ENCODE peak calls at places on chromosome 16, in six cellular contexts. L is heart right ventricle, W is epithelial cell of proximal tubule, M is GM20000, U is colonic mucosa, I is IMR-90. Z is an unnamed sample.

GRCh38 chr16:77431131-77431670 is 3.6 kb downstream of the ADAMTS18 start:
- DNase-seq in L (no peak), W (no peak), M (no peak), U (no peak), I (no peak), Z (no peak)

GRCh38 chr16:17375388-17376304 is 95.1 kb downstream of the XYLT1 start:
- DNase-seq in L (no peak), W (no peak), M (no peak), U (no peak), I (no peak), Z (no peak)

GRCh38 chr16:19524866-19525723 is 1.4 kb downstream of the CCP110 start:
- DNase-seq in L (no peak), W (no peak), M (peak; percentile 13), U (no peak), I (peak; percentile 2), Z (no peak)

GRCh38 chr16:70589998-70590471 is 56.3 kb upstream of the IL34 start:
- DNase-seq in L (peak; percentile 39), W (peak; percentile 15), M (no peak), U (no peak), I (peak; percentile 85), Z (no peak)

GRCh38 chr16:78789556-78789955 is 690.1 kb downstream of the WWOX start:
- DNase-seq in L (no peak), W (no peak), M (no peak), U (no peak), I (no peak), Z (no peak)

GRCh38 chr16:66228791-66229190 is 137.7 kb upstream of the CDH5 start:
- DNase-seq in L (no peak), W (no peak), M (no peak), U (no peak), I (peak; percentile 38), Z (no peak)

GRCh38 chr16:66932076-66932475 is 2.1 kb downstream of the CIAO2B start:
- DNase-seq in L (no peak), W (no peak), M (no peak), U (no peak), I (no peak), Z (no peak)

GRCh38 chr16:2473999-2474876 is 689 bp upstream of the TBC1D24 start:
- DNase-seq in L (no peak), W (no peak), M (peak; percentile 90), U (peak; percentile 58), I (peak; percentile 27), Z (peak; percentile 62)

GRCh38 chr16:67000384-67001158 is 12.2 kb downstream of the CES4A start:
- DNase-seq in L (peak; percentile 22), W (no peak), M (peak; percentile 86), U (peak; percentile 52), I (no peak), Z (peak; percentile 77)

GRCh38 chr16:2835638-2836493 is 5.8 kb downstream of the ZG16B start:
- DNase-seq in L (peak; percentile 19), W (peak; percentile 93), M (no peak), U (peak; percentile 70), I (peak; percentile 98), Z (peak; percentile 63)

GRCh38 chr16:129075-129474 is 9.4 kb downstream of the NPRL3 start:
- DNase-seq in L (no peak), W (no peak), M (no peak), U (no peak), I (no peak), Z (no peak)

GRCh38 chr16:61871837-61872777 is 164.1 kb downstream of the CDH8 start:
- DNase-seq in L (no peak), W (no peak), M (no peak), U (no peak), I (no peak), Z (no peak)

GRCh38 chr16:68936729-68937631 is 93.6 kb downstream of the TANGO6 start:
- DNase-seq in L (no peak), W (no peak), M (no peak), U (no peak), I (peak; percentile 19), Z (no peak)

GRCh38 chr16:27426423-27427408 is 24.7 kb downstream of the IL21R start:
- DNase-seq in L (peak; percentile 8), W (peak; percentile 83), M (peak; percentile 76), U (peak; percentile 18), I (peak; percentile 96), Z (peak; percentile 38)
- TF ChIP-seq CTCF in L (no peak), W (no peak), M (no peak), U (no peak), I (peak; percentile 2), Z (no peak)

DNA sequence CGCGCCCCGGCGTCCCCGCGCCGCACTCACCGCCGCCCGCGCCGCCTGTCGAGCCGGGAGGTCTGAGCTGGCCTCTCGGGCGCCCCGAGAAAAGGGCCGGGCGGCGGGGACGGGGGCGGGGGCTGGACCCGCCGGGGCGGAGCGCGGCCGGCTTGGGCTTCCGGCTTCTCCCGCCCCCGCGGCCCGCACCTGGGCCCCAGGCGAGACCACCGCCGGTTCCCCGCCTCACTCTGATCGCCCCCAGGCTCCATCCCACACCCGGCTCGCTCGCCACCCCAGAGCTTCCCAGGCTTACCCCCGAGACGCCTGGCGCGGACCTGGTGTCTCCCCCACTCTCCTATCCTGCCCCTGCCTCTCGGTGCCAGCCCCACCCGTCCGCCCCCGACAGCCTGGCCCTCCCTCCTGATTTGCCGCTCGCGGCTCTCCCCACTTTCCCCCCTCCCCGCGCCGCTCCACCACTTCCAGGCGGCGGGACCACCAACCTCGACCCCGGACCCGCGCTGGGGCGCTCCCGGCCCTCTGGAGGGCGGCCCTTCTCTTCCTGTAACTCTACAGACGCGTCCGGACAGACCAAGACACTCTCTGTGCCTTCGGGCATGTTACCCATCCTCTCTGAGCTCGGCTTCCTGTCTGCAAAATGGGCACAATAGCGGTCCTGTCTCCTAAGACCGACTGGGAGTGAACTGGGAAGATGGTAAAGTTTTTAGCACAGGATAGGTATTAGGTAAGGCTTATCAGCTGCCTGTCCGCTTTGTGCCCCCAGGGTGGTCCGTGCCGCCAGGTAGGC is at the start of gene LITAF:
- DNase-seq in L (peak; percentile 66), W (no peak), M (peak; percentile 96), U (peak; percentile 72), I (peak; percentile 42), Z (peak; percentile 76)
- TF ChIP-seq CTCF in L (no peak), W (no peak), M (no peak), U (no peak), I (peak; percentile 6), Z (no peak)

GRCh38 chr16:56894331-56894917 is 29.4 kb downstream of the SLC12A3 start:
- DNase-seq in L (no peak), W (no peak), M (no peak), U (no peak), I (no peak), Z (no peak)

GRCh38 chr16:56895813-56896212 is 30.8 kb downstream of the SLC12A3 start:
- DNase-seq in L (no peak), W (no peak), M (no peak), U (no peak), I (no peak), Z (no peak)

GRCh38 chr16:56896244-56896643 is 31.2 kb downstream of the SLC12A3 start:
- DNase-seq in L (no peak), W (no peak), M (no peak), U (no peak), I (no peak), Z (no peak)

GRCh38 chr16:56898847-56899246 is 33.1 kb upstream of the HERPUD1 start:
- DNase-seq in L (no peak), W (no peak), M (peak; percentile 62), U (no peak), I (no peak), Z (no peak)

DNA sequence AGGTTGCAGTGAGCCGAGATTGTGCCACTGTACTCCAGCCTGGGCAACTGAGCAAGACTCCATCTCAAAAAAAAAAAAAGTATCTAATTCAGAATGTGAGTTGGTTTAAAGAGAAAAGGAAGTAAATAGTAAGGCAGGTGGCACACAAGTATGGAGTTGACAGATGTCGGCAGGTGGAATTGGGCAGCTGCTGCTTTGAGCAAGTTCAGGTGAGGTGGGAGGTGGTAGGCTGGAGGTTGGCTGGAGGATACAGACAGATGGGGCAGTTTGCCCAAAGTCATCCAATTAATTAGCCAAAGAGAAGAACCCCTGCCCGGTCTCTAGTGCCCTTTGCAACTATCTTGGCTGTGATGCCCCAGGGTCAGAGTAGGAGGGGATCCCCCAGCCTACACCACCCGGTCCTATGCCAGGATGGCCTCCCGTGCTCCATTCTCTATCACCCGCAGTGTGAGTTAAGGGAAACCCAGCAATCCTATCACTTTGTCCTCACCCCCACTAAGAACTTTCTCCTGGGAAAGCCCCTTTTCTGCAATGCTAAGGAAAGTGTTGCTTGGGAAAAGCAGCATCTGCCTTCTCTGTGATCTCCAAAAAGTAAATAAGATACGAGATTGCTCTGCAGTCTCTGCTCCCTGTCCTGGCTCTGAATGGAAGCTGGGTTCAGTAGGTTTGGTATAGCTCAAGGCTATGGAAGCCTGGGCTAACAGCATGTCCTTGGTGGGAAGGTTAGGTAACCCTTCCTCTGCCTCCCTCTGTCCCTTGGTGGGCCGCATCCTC is 32.2 kb downstream of the SLC12A3 start:
- DNase-seq in L (no peak), W (no peak), M (no peak), U (no peak), I (no peak), Z (no peak)
- TF ChIP-seq CTCF in L (no peak), W (no peak), M (no peak), U (no peak), I (no peak), Z (no peak)

GRCh38 chr16:89491238-89491869 is 993 bp upstream of the ANKRD11 start:
- DNase-seq in L (no peak), W (no peak), M (no peak), U (no peak), I (no peak), Z (no peak)
- TF ChIP-seq CTCF in L (no peak), W (peak; percentile 14), M (no peak), U (no peak), I (no peak), Z (peak; percentile 41)

DNA sequence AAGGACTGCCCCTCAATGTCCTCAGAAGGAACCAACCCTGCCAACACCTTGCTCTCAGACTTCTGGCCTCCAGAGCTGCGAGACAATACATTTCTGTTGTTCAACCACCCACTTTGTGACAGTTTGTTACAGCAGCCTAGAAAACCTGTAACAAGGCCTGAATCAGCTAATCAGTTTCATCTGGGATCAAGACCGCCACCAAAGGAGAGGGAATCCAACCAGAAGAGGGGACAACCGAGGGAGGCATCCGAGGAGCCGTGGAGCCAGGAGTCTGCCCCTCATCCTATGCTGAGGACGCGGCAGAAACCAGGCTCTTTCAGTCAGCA is 26.9 kb downstream of the FA2H start:
- DNase-seq in L (no peak), W (no peak), M (no peak), U (no peak), I (no peak), Z (no peak)
- TF ChIP-seq CTCF in L (no peak), W (no peak), M (no peak), U (no peak), I (no peak), Z (no peak)

GRCh38 chr16:31700530-31701388 is 172.8 kb upstream of the ZNF267 start:
- DNase-seq in L (peak; percentile 81), W (peak; percentile 81), M (peak; percentile 66), U (peak; percentile 95), I (peak; percentile 49), Z (peak; percentile 93)
- TF ChIP-seq CTCF in L (peak; percentile 44), W (peak; percentile 26), M (no peak), U (no peak), I (peak; percentile 12), Z (peak; percentile 9)

GRCh38 chr16:11977206-11978041 is 890 bp downstream of the SNX29 start:
- DNase-seq in L (peak; percentile 23), W (no peak), M (no peak), U (no peak), I (peak; percentile 82), Z (peak; percentile 24)
- TF ChIP-seq CTCF in L (no peak), W (no peak), M (no peak), U (no peak), I (no peak), Z (no peak)

Z was measured in transverse colon.